ENCODE peak calls at places on chromosome 3, in nine cellular contexts. One of them, this sample, is unnamed.

GRCh38 chr3:161100994-161101393 is 4.2 kb downstream of the B3GALNT1 start:
- DNase-seq in kidney tubule cell: peak
- DNase-seq in stimulated activated CD8-positive, alpha-beta memory T cell treated with anti-CD3 and anti-CD28 coated beads, Interleukin-7, amount 100 ng/mL, for 1 hour: no peak
- DNase-seq in choroid plexus epithelial cell: no peak
- DNase-seq in HAP-1: no peak
- DNase-seq in T-helper 17 cell: no peak
- DNase-seq in RPMI7951: no peak
- DNase-seq in ACHN: no peak
- DNase-seq in fibroblast of mammary gland: no peak
- DNase-seq in this sample: no peak

GRCh38 chr3:195897853-195898415 is 10.4 kb downstream of the TNK2 start:
- DNase-seq in kidney tubule cell: no peak
- DNase-seq in stimulated activated CD8-positive, alpha-beta memory T cell treated with anti-CD3 and anti-CD28 coated beads, Interleukin-7, amount 100 ng/mL, for 1 hour: no peak
- DNase-seq in choroid plexus epithelial cell: no peak
- DNase-seq in HAP-1: no peak
- DNase-seq in T-helper 17 cell: no peak
- DNase-seq in RPMI7951: no peak
- DNase-seq in ACHN: peak
- DNase-seq in fibroblast of mammary gland: no peak
- DNase-seq in this sample: peak

GRCh38 chr3:178084938-178085816 is 451.1 kb upstream of the KCNMB2 start:
- DNase-seq in kidney tubule cell: peak
- DNase-seq in stimulated activated CD8-positive, alpha-beta memory T cell treated with anti-CD3 and anti-CD28 coated beads, Interleukin-7, amount 100 ng/mL, for 1 hour: no peak
- DNase-seq in choroid plexus epithelial cell: peak
- DNase-seq in HAP-1: no peak
- DNase-seq in T-helper 17 cell: no peak
- DNase-seq in RPMI7951: peak
- DNase-seq in ACHN: no peak
- DNase-seq in fibroblast of mammary gland: peak
- DNase-seq in this sample: no peak

GRCh38 chr3:114128231-114128630 is 50.6 kb downstream of the DRD3 start:
- DNase-seq in kidney tubule cell: no peak
- DNase-seq in stimulated activated CD8-positive, alpha-beta memory T cell treated with anti-CD3 and anti-CD28 coated beads, Interleukin-7, amount 100 ng/mL, for 1 hour: no peak
- DNase-seq in choroid plexus epithelial cell: peak
- DNase-seq in HAP-1: no peak
- DNase-seq in T-helper 17 cell: no peak
- DNase-seq in RPMI7951: no peak
- DNase-seq in ACHN: no peak
- DNase-seq in fibroblast of mammary gland: peak
- DNase-seq in this sample: peak

GRCh38 chr3:150327678-150328667 is 80.1 kb upstream of the TSC22D2 start:
- DNase-seq in kidney tubule cell: no peak
- DNase-seq in stimulated activated CD8-positive, alpha-beta memory T cell treated with anti-CD3 and anti-CD28 coated beads, Interleukin-7, amount 100 ng/mL, for 1 hour: no peak
- DNase-seq in choroid plexus epithelial cell: no peak
- DNase-seq in HAP-1: no peak
- DNase-seq in T-helper 17 cell: no peak
- DNase-seq in RPMI7951: no peak
- DNase-seq in ACHN: no peak
- DNase-seq in fibroblast of mammary gland: no peak
- DNase-seq in this sample: no peak

GRCh38 chr3:195268608-195269309 is 2.2 kb downstream of the XXYLT1 start:
- DNase-seq in kidney tubule cell: no peak
- DNase-seq in stimulated activated CD8-positive, alpha-beta memory T cell treated with anti-CD3 and anti-CD28 coated beads, Interleukin-7, amount 100 ng/mL, for 1 hour: no peak
- DNase-seq in choroid plexus epithelial cell: no peak
- DNase-seq in HAP-1: no peak
- DNase-seq in T-helper 17 cell: no peak
- DNase-seq in RPMI7951: no peak
- DNase-seq in ACHN: no peak
- DNase-seq in fibroblast of mammary gland: no peak
- DNase-seq in this sample: no peak

GRCh38 chr3:72907131-72907697 is 19.4 kb downstream of the GXYLT2 start:
- DNase-seq in kidney tubule cell: no peak
- DNase-seq in stimulated activated CD8-positive, alpha-beta memory T cell treated with anti-CD3 and anti-CD28 coated beads, Interleukin-7, amount 100 ng/mL, for 1 hour: no peak
- DNase-seq in choroid plexus epithelial cell: peak
- DNase-seq in HAP-1: no peak
- DNase-seq in T-helper 17 cell: no peak
- DNase-seq in RPMI7951: peak
- DNase-seq in ACHN: no peak
- DNase-seq in fibroblast of mammary gland: peak
- DNase-seq in this sample: peak

GRCh38 chr3:94117729-94118128 is 54.9 kb downstream of the NSUN3 start:
- DNase-seq in kidney tubule cell: no peak
- DNase-seq in stimulated activated CD8-positive, alpha-beta memory T cell treated with anti-CD3 and anti-CD28 coated beads, Interleukin-7, amount 100 ng/mL, for 1 hour: no peak
- DNase-seq in choroid plexus epithelial cell: no peak
- DNase-seq in HAP-1: no peak
- DNase-seq in T-helper 17 cell: no peak
- DNase-seq in RPMI7951: no peak
- DNase-seq in ACHN: no peak
- DNase-seq in fibroblast of mammary gland: no peak
- DNase-seq in this sample: no peak

GRCh38 chr3:46845860-46846623 is 17.2 kb downstream of the MYL3 start:
- DNase-seq in kidney tubule cell: peak
- DNase-seq in stimulated activated CD8-positive, alpha-beta memory T cell treated with anti-CD3 and anti-CD28 coated beads, Interleukin-7, amount 100 ng/mL, for 1 hour: peak
- DNase-seq in choroid plexus epithelial cell: peak
- DNase-seq in HAP-1: no peak
- DNase-seq in T-helper 17 cell: peak
- DNase-seq in RPMI7951: peak
- DNase-seq in ACHN: peak
- DNase-seq in fibroblast of mammary gland: peak
- DNase-seq in this sample: peak

GRCh38 chr3:133474251-133474801 is 74.5 kb downstream of the BFSP2 start:
- DNase-seq in kidney tubule cell: no peak
- DNase-seq in stimulated activated CD8-positive, alpha-beta memory T cell treated with anti-CD3 and anti-CD28 coated beads, Interleukin-7, amount 100 ng/mL, for 1 hour: no peak
- DNase-seq in choroid plexus epithelial cell: peak
- DNase-seq in HAP-1: peak
- DNase-seq in T-helper 17 cell: no peak
- DNase-seq in RPMI7951: no peak
- DNase-seq in ACHN: no peak
- DNase-seq in fibroblast of mammary gland: peak
- DNase-seq in this sample: no peak

GRCh38 chr3:37161351-37161750 is 13.0 kb downstream of the LRRFIP2 start:
- DNase-seq in kidney tubule cell: no peak
- DNase-seq in stimulated activated CD8-positive, alpha-beta memory T cell treated with anti-CD3 and anti-CD28 coated beads, Interleukin-7, amount 100 ng/mL, for 1 hour: no peak
- DNase-seq in choroid plexus epithelial cell: no peak
- DNase-seq in HAP-1: no peak
- DNase-seq in T-helper 17 cell: no peak
- DNase-seq in RPMI7951: peak
- DNase-seq in ACHN: no peak
- DNase-seq in fibroblast of mammary gland: peak
- DNase-seq in this sample: no peak

GRCh38 chr3:27791956-27792355 is 69.8 kb upstream of the EOMES start:
- DNase-seq in kidney tubule cell: no peak
- DNase-seq in stimulated activated CD8-positive, alpha-beta memory T cell treated with anti-CD3 and anti-CD28 coated beads, Interleukin-7, amount 100 ng/mL, for 1 hour: no peak
- DNase-seq in choroid plexus epithelial cell: no peak
- DNase-seq in HAP-1: no peak
- DNase-seq in T-helper 17 cell: no peak
- DNase-seq in RPMI7951: no peak
- DNase-seq in ACHN: no peak
- DNase-seq in fibroblast of mammary gland: no peak
- DNase-seq in this sample: peak

GRCh38 chr3:195895078-195895899 is 13.1 kb downstream of the TNK2 start:
- DNase-seq in kidney tubule cell: peak
- DNase-seq in stimulated activated CD8-positive, alpha-beta memory T cell treated with anti-CD3 and anti-CD28 coated beads, Interleukin-7, amount 100 ng/mL, for 1 hour: peak
- DNase-seq in choroid plexus epithelial cell: no peak
- DNase-seq in HAP-1: peak
- DNase-seq in T-helper 17 cell: peak
- DNase-seq in RPMI7951: peak
- DNase-seq in ACHN: peak
- DNase-seq in fibroblast of mammary gland: no peak
- DNase-seq in this sample: peak

This sample was measured in epithelial cell of esophagus.